ENCODE peak calls at places on chromosomes 3 and 15, in four cellular contexts. One of them, this sample, is unnamed.

GRCh38 chr3:134428396-134428795 is 54.1 kb upstream of the AMOTL2 start:
- DNase-seq in dorsolateral prefrontal cortex: no peak
- DNase-seq in cardiac muscle cell: no peak
- DNase-seq in right atrium auricular region: no peak
- DNase-seq in this sample: no peak

GRCh38 chr15:78992416-78993256 is 47.8 kb upstream of the CTSH start:
- DNase-seq in right atrium auricular region: no peak
- DNase-seq in cardiac muscle cell: no peak
- DNase-seq in dorsolateral prefrontal cortex: no peak
- DNase-seq in this sample: no peak

GRCh38 chr3:72890166-72890925 is 2.5 kb downstream of the GXYLT2 start:
- DNase-seq in cardiac muscle cell: no peak
- DNase-seq in dorsolateral prefrontal cortex: no peak
- DNase-seq in right atrium auricular region: no peak
- DNase-seq in this sample: no peak

GRCh38 chr3:58837863-58838255 is 171.3 kb upstream of the FAM3D start:
- DNase-seq in cardiac muscle cell: no peak
- DNase-seq in right atrium auricular region: no peak
- DNase-seq in dorsolateral prefrontal cortex: no peak
- DNase-seq in this sample: no peak

GRCh38 chr15:73233623-73234022 is 135.1 kb downstream of the HCN4 start:
- DNase-seq in right atrium auricular region: no peak
- DNase-seq in cardiac muscle cell: no peak
- DNase-seq in dorsolateral prefrontal cortex: no peak
- DNase-seq in this sample: no peak

GRCh38 chr15:27249723-27250160 is 278.8 kb downstream of the GABRG3 start:
- DNase-seq in cardiac muscle cell: no peak
- DNase-seq in dorsolateral prefrontal cortex: no peak
- DNase-seq in right atrium auricular region: no peak
- DNase-seq in this sample: no peak

GRCh38 chr15:75212200-75212858 is 10.6 kb downstream of the C15orf39 start:
- DNase-seq in right atrium auricular region: no peak
- DNase-seq in cardiac muscle cell: no peak
- DNase-seq in dorsolateral prefrontal cortex: no peak
- DNase-seq in this sample: no peak

GRCh38 chr15:43134157-43134637 is 811 bp downstream of the TMEM62 start:
- DNase-seq in dorsolateral prefrontal cortex: no peak
- DNase-seq in cardiac muscle cell: peak; percentile 4
- DNase-seq in right atrium auricular region: no peak
- DNase-seq in this sample: no peak

GRCh38 chr15:79091204-79091867 is 756 bp upstream of the RASGRF1 start:
- DNase-seq in cardiac muscle cell: peak; percentile 43
- DNase-seq in right atrium auricular region: no peak
- DNase-seq in dorsolateral prefrontal cortex: peak; percentile 78
- DNase-seq in this sample: no peak

GRCh38 chr15:88580532-88580931 is 34.1 kb upstream of the DET1 start:
- DNase-seq in right atrium auricular region: no peak
- DNase-seq in cardiac muscle cell: no peak
- DNase-seq in dorsolateral prefrontal cortex: no peak
- DNase-seq in this sample: no peak

GRCh38 chr15:98900382-98900781 is 107.2 kb downstream of the PGPEP1L start:
- DNase-seq in dorsolateral prefrontal cortex: no peak
- DNase-seq in cardiac muscle cell: peak; percentile 14
- DNase-seq in right atrium auricular region: no peak
- DNase-seq in this sample: no peak

GRCh38 chr15:70387086-70387485 is 289.4 kb upstream of the TLE3 start:
- DNase-seq in dorsolateral prefrontal cortex: no peak
- DNase-seq in cardiac muscle cell: no peak
- DNase-seq in right atrium auricular region: no peak
- DNase-seq in this sample: peak; percentile 70

GRCh38 chr3:36796896-36797295 is 32.5 kb upstream of the DCLK3 start:
- DNase-seq in right atrium auricular region: no peak
- DNase-seq in dorsolateral prefrontal cortex: no peak
- DNase-seq in cardiac muscle cell: no peak
- DNase-seq in this sample: no peak

GRCh38 chr15:64754663-64755426 is 20.5 kb downstream of the RBPMS2 start:
- DNase-seq in right atrium auricular region: no peak
- DNase-seq in cardiac muscle cell: no peak
- DNase-seq in dorsolateral prefrontal cortex: no peak
- DNase-seq in this sample: no peak

GRCh38 chr3:31436830-31437229 is 95.9 kb upstream of the STT3B start:
- DNase-seq in dorsolateral prefrontal cortex: no peak
- DNase-seq in cardiac muscle cell: no peak
- DNase-seq in right atrium auricular region: no peak
- DNase-seq in this sample: no peak

GRCh38 chr3:127441764-127442163 is 148.8 kb downstream of the TPRA1 start:
- DNase-seq in right atrium auricular region: no peak
- DNase-seq in dorsolateral prefrontal cortex: peak; percentile 14
- DNase-seq in cardiac muscle cell: no peak
- DNase-seq in this sample: no peak

GRCh38 chr15:99106417-99107220 is 1.7 kb downstream of the SYNM start:
- DNase-seq in cardiac muscle cell: no peak
- DNase-seq in right atrium auricular region: no peak
- DNase-seq in dorsolateral prefrontal cortex: no peak
- DNase-seq in this sample: no peak

GRCh38 chr3:128994173-128994512 is 267 bp upstream of the CFAP92 start:
- DNase-seq in cardiac muscle cell: no peak
- DNase-seq in dorsolateral prefrontal cortex: no peak
- DNase-seq in right atrium auricular region: no peak
- DNase-seq in this sample: no peak

GRCh38 chr15:69119016-69119415 is 41.4 kb upstream of the GLCE start:
- DNase-seq in cardiac muscle cell: no peak
- DNase-seq in right atrium auricular region: no peak
- DNase-seq in dorsolateral prefrontal cortex: no peak
- DNase-seq in this sample: no peak

GRCh38 chr3:107441617-107442016 is 64.4 kb downstream of the CCDC54 start:
- DNase-seq in right atrium auricular region: no peak
- DNase-seq in cardiac muscle cell: no peak
- DNase-seq in dorsolateral prefrontal cortex: no peak
- DNase-seq in this sample: no peak

GRCh38 chr15:70507772-70508351 is 255.5 kb downstream of the UACA start:
- DNase-seq in cardiac muscle cell: no peak
- DNase-seq in right atrium auricular region: no peak
- DNase-seq in dorsolateral prefrontal cortex: no peak
- DNase-seq in this sample: no peak

GRCh38 chr3:183122257-183122932 is 23.1 kb upstream of the MCCC1 start:
- DNase-seq in dorsolateral prefrontal cortex: no peak
- DNase-seq in cardiac muscle cell: peak; percentile 61
- DNase-seq in right atrium auricular region: no peak
- DNase-seq in this sample: no peak

GRCh38 chr15:48096813-48097212 is 24.0 kb upstream of the SLC24A5 start:
- DNase-seq in dorsolateral prefrontal cortex: no peak
- DNase-seq in cardiac muscle cell: no peak
- DNase-seq in right atrium auricular region: no peak
- DNase-seq in this sample: peak; percentile 39

GRCh38 chr15:70362350-70362749 is 264.6 kb upstream of the TLE3 start:
- DNase-seq in dorsolateral prefrontal cortex: no peak
- DNase-seq in right atrium auricular region: peak; percentile 40
- DNase-seq in cardiac muscle cell: no peak
- DNase-seq in this sample: no peak

GRCh38 chr15:26767169-26767670 is 5.6 kb downstream of the GABRB3 start:
- DNase-seq in right atrium auricular region: no peak
- DNase-seq in cardiac muscle cell: peak; percentile 7
- DNase-seq in dorsolateral prefrontal cortex: no peak
- DNase-seq in this sample: no peak

GRCh38 chr3:183826448-183826847 is 1.1 kb upstream of the MAP6D1 start:
- DNase-seq in dorsolateral prefrontal cortex: no peak
- DNase-seq in cardiac muscle cell: peak; percentile 8
- DNase-seq in right atrium auricular region: no peak
- DNase-seq in this sample: no peak

GRCh38 chr3:59709702-59710555 is 660.1 kb upstream of the CFAP20DC start:
- DNase-seq in cardiac muscle cell: no peak
- DNase-seq in right atrium auricular region: no peak
- DNase-seq in dorsolateral prefrontal cortex: peak; percentile 55
- DNase-seq in this sample: no peak

GRCh38 chr3:35664460-35664919 is 25.2 kb downstream of the ARPP21 start:
- DNase-seq in right atrium auricular region: no peak
- DNase-seq in dorsolateral prefrontal cortex: peak; percentile 89
- DNase-seq in cardiac muscle cell: peak; percentile 72
- DNase-seq in this sample: no peak

GRCh38 chr3:194872669-194872977 is 186.9 kb downstream of the FAM43A start:
- DNase-seq in cardiac muscle cell: no peak
- DNase-seq in right atrium auricular region: no peak
- DNase-seq in dorsolateral prefrontal cortex: no peak
- DNase-seq in this sample: no peak

GRCh38 chr15:42032376-42033213 is 11.8 kb upstream of the PLA2G4E start:
- DNase-seq in dorsolateral prefrontal cortex: no peak
- DNase-seq in right atrium auricular region: no peak
- DNase-seq in cardiac muscle cell: no peak
- DNase-seq in this sample: no peak

GRCh38 chr3:44988073-44988472 is 12.0 kb downstream of the EXOSC7 start:
- DNase-seq in dorsolateral prefrontal cortex: no peak
- DNase-seq in right atrium auricular region: no peak
- DNase-seq in cardiac muscle cell: no peak
- DNase-seq in this sample: no peak

GRCh38 chr3:123312331-123313265 is 110.9 kb downstream of the SEC22A start:
- DNase-seq in dorsolateral prefrontal cortex: no peak
- DNase-seq in cardiac muscle cell: no peak
- DNase-seq in right atrium auricular region: no peak
- DNase-seq in this sample: no peak

GRCh38 chr3:123311201-123311600 is 109.5 kb downstream of the SEC22A start:
- DNase-seq in dorsolateral prefrontal cortex: no peak
- DNase-seq in cardiac muscle cell: no peak
- DNase-seq in right atrium auricular region: no peak
- DNase-seq in this sample: no peak

GRCh38 chr3:123313889-123314288 is 112.1 kb downstream of the SEC22A start:
- DNase-seq in right atrium auricular region: no peak
- DNase-seq in dorsolateral prefrontal cortex: no peak
- DNase-seq in cardiac muscle cell: no peak
- DNase-seq in this sample: no peak

GRCh38 chr3:123310186-123310585 is 108.4 kb downstream of the SEC22A start:
- DNase-seq in cardiac muscle cell: no peak
- DNase-seq in right atrium auricular region: no peak
- DNase-seq in dorsolateral prefrontal cortex: no peak
- DNase-seq in this sample: no peak

DNA sequence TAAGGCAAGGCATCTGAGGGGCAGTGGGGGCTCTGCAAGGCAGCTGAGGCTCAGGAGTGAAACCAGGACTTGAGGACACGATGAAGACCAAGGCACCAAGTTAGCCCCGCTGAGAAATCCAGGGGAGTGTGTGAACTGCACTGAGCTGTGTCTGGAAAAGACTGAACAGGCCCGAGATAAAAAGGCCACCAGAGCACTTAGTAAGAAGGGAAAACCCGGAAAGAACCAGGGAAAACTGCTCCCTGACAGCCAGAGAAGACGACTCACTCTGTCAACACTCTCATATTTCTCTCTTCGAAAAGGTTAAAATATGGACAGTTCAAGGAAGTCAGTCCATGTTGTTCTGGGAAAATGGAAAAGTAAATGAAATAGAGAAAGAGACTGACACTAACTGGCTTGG is 109.0 kb downstream of the SEC22A start:
- DNase-seq in dorsolateral prefrontal cortex: no peak
- DNase-seq in right atrium auricular region: no peak
- DNase-seq in cardiac muscle cell: no peak
- DNase-seq in this sample: no peak
- H3K27me3 ChIP-seq in dorsolateral prefrontal cortex: no peaks in the 10 kb centered on the region
- H3K27me3 ChIP-seq in right atrium auricular region: no peaks in the 10 kb centered on the region
- H3K27me3 ChIP-seq in cardiac muscle cell: peaks cover 3% of the 10 kb centered on the region
- H3K27me3 ChIP-seq in this sample: no peaks in the 10 kb centered on the region

GRCh38 chr3:52847726-52848125 is 12.9 kb upstream of the MUSTN1 start:
- DNase-seq in right atrium auricular region: no peak
- DNase-seq in dorsolateral prefrontal cortex: no peak
- DNase-seq in cardiac muscle cell: no peak
- DNase-seq in this sample: no peak

GRCh38 chr3:52849656-52850055 is 14.8 kb upstream of the MUSTN1 start:
- DNase-seq in cardiac muscle cell: no peak
- DNase-seq in dorsolateral prefrontal cortex: no peak
- DNase-seq in right atrium auricular region: no peak
- DNase-seq in this sample: no peak

GRCh38 chr3:52847241-52847640 is 12.4 kb upstream of the MUSTN1 start:
- DNase-seq in dorsolateral prefrontal cortex: no peak
- DNase-seq in cardiac muscle cell: no peak
- DNase-seq in right atrium auricular region: no peak
- DNase-seq in this sample: no peak

GRCh38 chr3:52846427-52846983 is 11.7 kb upstream of the MUSTN1 start:
- DNase-seq in dorsolateral prefrontal cortex: no peak
- DNase-seq in right atrium auricular region: no peak
- DNase-seq in cardiac muscle cell: no peak
- DNase-seq in this sample: no peak

GRCh38 chr3:52848617-52849016 is 13.8 kb upstream of the MUSTN1 start:
- DNase-seq in right atrium auricular region: no peak
- DNase-seq in dorsolateral prefrontal cortex: no peak
- DNase-seq in cardiac muscle cell: no peak
- DNase-seq in this sample: no peak
- TF ChIP-seq CTCF in right atrium auricular region: no peak
- TF ChIP-seq CTCF in dorsolateral prefrontal cortex: no peak
- TF ChIP-seq CTCF in cardiac muscle cell: no peak
- TF ChIP-seq CTCF in this sample: no peak

GRCh38 chr3:178512627-178513026 is 23.6 kb upstream of the KCNMB2 start:
- DNase-seq in dorsolateral prefrontal cortex: no peak
- DNase-seq in cardiac muscle cell: no peak
- DNase-seq in right atrium auricular region: no peak
- DNase-seq in this sample: no peak
- H3K27me3 ChIP-seq in dorsolateral prefrontal cortex: no peaks in the 10 kb centered on the region
- H3K27me3 ChIP-seq in cardiac muscle cell: no peaks in the 10 kb centered on the region
- H3K27me3 ChIP-seq in right atrium auricular region: no peaks in the 10 kb centered on the region
- H3K27me3 ChIP-seq in this sample: no peaks in the 10 kb centered on the region

GRCh38 chr15:33138000-33138399 is 56.5 kb downstream of the FMN1 start:
- DNase-seq in right atrium auricular region: no peak
- DNase-seq in cardiac muscle cell: no peak
- DNase-seq in dorsolateral prefrontal cortex: no peak
- DNase-seq in this sample: no peak

GRCh38 chr15:33137101-33137500 is 57.4 kb downstream of the FMN1 start:
- DNase-seq in cardiac muscle cell: no peak
- DNase-seq in right atrium auricular region: no peak
- DNase-seq in dorsolateral prefrontal cortex: no peak
- DNase-seq in this sample: no peak

GRCh38 chr15:33131880-33132279 is 62.6 kb downstream of the FMN1 start:
- DNase-seq in right atrium auricular region: no peak
- DNase-seq in cardiac muscle cell: no peak
- DNase-seq in dorsolateral prefrontal cortex: no peak
- DNase-seq in this sample: no peak

GRCh38 chr15:33135355-33135781 is 59.1 kb downstream of the FMN1 start:
- DNase-seq in right atrium auricular region: no peak
- DNase-seq in dorsolateral prefrontal cortex: peak; percentile 49
- DNase-seq in cardiac muscle cell: no peak
- DNase-seq in this sample: no peak

GRCh38 chr15:33132722-33133345 is 61.7 kb downstream of the FMN1 start:
- DNase-seq in dorsolateral prefrontal cortex: no peak
- DNase-seq in right atrium auricular region: no peak
- DNase-seq in cardiac muscle cell: peak; percentile 73
- DNase-seq in this sample: no peak
- TF ChIP-seq CTCF in dorsolateral prefrontal cortex: peak; percentile 52
- TF ChIP-seq CTCF in right atrium auricular region: peak; percentile 66
- TF ChIP-seq CTCF in cardiac muscle cell: peak; percentile 77
- TF ChIP-seq CTCF in this sample: peak; percentile 64

GRCh38 chr15:66130496-66131014 is 123.0 kb downstream of the MEGF11 start:
- DNase-seq in right atrium auricular region: no peak
- DNase-seq in dorsolateral prefrontal cortex: no peak
- DNase-seq in cardiac muscle cell: no peak
- DNase-seq in this sample: no peak
- H3K27me3 ChIP-seq in right atrium auricular region: no peaks in the 10 kb centered on the region
- H3K27me3 ChIP-seq in dorsolateral prefrontal cortex: peaks cover 3% of the 10 kb centered on the region
- H3K27me3 ChIP-seq in cardiac muscle cell: no peaks in the 10 kb centered on the region
- H3K27me3 ChIP-seq in this sample: peaks cover 35% of the 10 kb centered on the region